ENCODE peak calls at places on chromosomes 11 and 22, in ten cellular contexts. L is non-pigmented ciliary epithelial cell; O is activated CD8-positive, alpha-beta memory T cell treated with anti-CD3 and anti-CD28 coated beads for 1 hour; J is immature natural killer cell; R is activated naive CD8-positive, alpha-beta T cell treated with anti-CD3 and anti-CD28 coated beads for 36 hours; Z is dorsolateral prefrontal cortex; T is naive thymus-derived CD8-positive, alpha-beta T cell; P is NCI-H1092 treated with DMSO at 0.1 percent for 48 hours; B is heart left ventricle; X is GM10248. A is an unnamed sample.

GRCh38 chr22:28798810-28799124 is 1.6 kb downstream of the XBP1 start:
- DNase-seq in T (no peak), R (peak), B (no peak), L (no peak), J (no peak), O (no peak), X (no peak), Z (no peak), P (no peak), A (peak)

GRCh38 chr11:12409621-12410005 is 32.2 kb downstream of the PARVA start:
- DNase-seq in P (no peak), T (no peak), R (no peak), Z (no peak), J (no peak), L (no peak), X (no peak), O (no peak), B (no peak), A (no peak)

GRCh38 chr22:24409707-24410106 is 17.7 kb upstream of the ADORA2A start:
- DNase-seq in P (no peak), J (no peak), X (no peak), O (no peak), L (no peak), T (no peak), R (no peak), B (no peak), Z (no peak), A (peak)

GRCh38 chr11:117792241-117792640 is 4.8 kb downstream of the DSCAML1 start:
- DNase-seq in O (no peak), Z (no peak), P (peak), L (no peak), R (no peak), X (no peak), J (no peak), B (no peak), T (no peak), A (no peak)

GRCh38 chr11:33329705-33330329 is 72.6 kb downstream of the HIPK3 start:
- DNase-seq in O (peak), L (peak), P (peak), X (peak), J (peak), R (peak), B (peak), Z (peak), T (peak), A (peak)

GRCh38 chr22:45295492-45295891 is 10.7 kb downstream of the UPK3A start:
- DNase-seq in R (no peak), Z (no peak), P (no peak), O (no peak), X (no peak), B (no peak), T (no peak), J (no peak), L (no peak), A (no peak)

GRCh38 chr11:65640483-65641207 is 2.7 kb downstream of the SIPA1 start:
- DNase-seq in O (no peak), P (no peak), J (peak), T (peak), X (no peak), L (no peak), B (peak), R (peak), Z (no peak), A (no peak)

GRCh38 chr11:116852261-116853125 is 15.1 kb upstream of the APOA1 start:
- DNase-seq in Z (no peak), J (no peak), O (no peak), T (no peak), P (no peak), L (no peak), X (no peak), R (peak), B (no peak), A (no peak)

GRCh38 chr11:134730096-134730495 is 318.1 kb upstream of the B3GAT1 start:
- DNase-seq in B (no peak), L (no peak), X (no peak), P (no peak), R (no peak), Z (no peak), O (no peak), T (no peak), J (no peak), A (no peak)

GRCh38 chr11:15006139-15006759 is 34.1 kb upstream of the CALCA start:
- DNase-seq in T (peak), L (no peak), J (peak), O (no peak), B (no peak), X (peak), P (peak), R (no peak), Z (no peak), A (no peak)

GRCh38 chr11:113864410-113864809 is 11.0 kb downstream of the USP28 start:
- DNase-seq in X (no peak), B (no peak), T (no peak), O (no peak), R (no peak), P (no peak), L (no peak), Z (no peak), J (no peak), A (no peak)

GRCh38 chr11:77819921-77820564 is 479 bp downstream of the RSF1 start:
- DNase-seq in T (peak), O (peak), L (no peak), B (peak), X (peak), R (peak), P (peak), Z (peak), J (peak), A (peak)

GRCh38 chr11:44766112-44766971 is 39.6 kb downstream of the TSPAN18 start:
- DNase-seq in B (peak), L (peak), X (no peak), T (no peak), J (no peak), P (peak), R (no peak), Z (no peak), O (no peak), A (peak)

GRCh38 chr11:81059356-81059755 is 1618.5 kb upstream of the TENM4 start:
- DNase-seq in B (no peak), X (no peak), Z (no peak), L (no peak), O (no peak), P (no peak), R (no peak), T (no peak), J (no peak), A (no peak)

GRCh38 chr22:19705181-19705934 is 8.9 kb upstream of the SEPTIN5 start:
- DNase-seq in Z (no peak), L (no peak), J (no peak), O (no peak), R (no peak), X (peak), P (no peak), B (no peak), T (no peak), A (no peak)

GRCh38 chr22:45007946-45008852 is 1.6 kb downstream of the PHF21B start:
- DNase-seq in L (no peak), T (no peak), J (no peak), P (no peak), O (no peak), X (no peak), R (peak), Z (no peak), B (no peak), A (peak)

GRCh38 chr11:444397-445144 is 2.8 kb upstream of the ANO9 start:
- DNase-seq in X (no peak), O (no peak), L (no peak), R (no peak), B (peak), Z (no peak), P (peak), J (no peak), T (no peak), A (no peak)

GRCh38 chr22:37996515-37997246 is 12.3 kb upstream of the SOX10 start:
- DNase-seq in X (no peak), O (no peak), B (no peak), P (no peak), L (no peak), J (no peak), R (no peak), Z (no peak), T (no peak), A (no peak)

GRCh38 chr11:76770642-76771445 is 12.3 kb upstream of the TSKU start:
- DNase-seq in P (no peak), L (peak), T (no peak), B (peak), Z (no peak), O (no peak), J (no peak), X (no peak), R (no peak), A (no peak)

GRCh38 chr11:429391-429790 is 12.4 kb downstream of the ANO9 start:
- DNase-seq in J (no peak), Z (no peak), R (no peak), X (no peak), T (no peak), B (peak), P (no peak), O (no peak), L (no peak), A (no peak)

A was measured in adrenal gland.